ENCODE peak calls at places on chromosomes 1 and 21, in seven cellular contexts. K is HEK293T; G is lower lobe of right lung; L is IMR-90; B is effector memory CD8-positive, alpha-beta T cell; E is stimulated activated CD4-positive, alpha-beta T cell treated with anti-CD3 and anti-CD28 coated beads, Interleukin-4, amount 100 ng/mL, for 4 hours; Q is M059J. U is an unnamed sample.

GRCh38 chr1:117859901-117860300 is 69.5 kb downstream of the GDAP2 start:
- DNase-seq in K (no peak), G (no peak), L (no peak), B (no peak), E (no peak), Q (no peak), U (no peak)

GRCh38 chr1:227738820-227739219 is 3.6 kb downstream of the SNAP47 start:
- DNase-seq in K (no peak), G (no peak), L (no peak), B (no peak), E (no peak), Q (no peak), U (no peak)

GRCh38 chr1:202880961-202881460 is 7.9 kb downstream of the RABIF start:
- DNase-seq in K (no peak), G (no peak), L (no peak), B (no peak), E (no peak), Q (no peak), U (no peak)

GRCh38 chr1:159911668-159912067 is 11.7 kb upstream of the CFAP45 start:
- DNase-seq in K (no peak), G (no peak), L (no peak), B (no peak), E (no peak), Q (no peak), U (no peak)

GRCh38 chr1:187517508-187517907 is 688.8 kb downstream of the PLA2G4A start:
- DNase-seq in K (no peak), G (no peak), L (no peak), B (no peak), E (no peak), Q (no peak), U (no peak)

GRCh38 chr21:42439284-42440186 is 35.8 kb downstream of the UBASH3A start:
- DNase-seq in K (no peak), G (no peak), L (no peak), B (no peak), E (no peak), Q (no peak), U (no peak)

GRCh38 chr1:201125019-201125418 is 2.0 kb downstream of the ASCL5 start:
- DNase-seq in K (no peak), G (no peak), L (no peak), B (no peak), E (no peak), Q (no peak), U (no peak)

GRCh38 chr1:167479331-167479979 is 38.9 kb downstream of the CD247 start:
- DNase-seq in K (no peak), G (no peak), L (no peak), B (no peak), E (no peak), Q (no peak), U (no peak)

GRCh38 chr1:228897901-228898300 is 162.6 kb downstream of the RHOU start:
- DNase-seq in K (no peak), G (no peak), L (no peak), B (no peak), E (no peak), Q (no peak), U (no peak)

GRCh38 chr1:11714831-11715574 is 20.9 kb upstream of the AGTRAP start:
- DNase-seq in K (no peak), G (no peak), L (no peak), B (no peak), E (no peak), Q (no peak), U (no peak)